ENCODE peak calls at places on chromosomes 1 and 21, in five cellular contexts. X, D, Q, R and B are unnamed samples. For H3K9me3, the result is how much of the 10 kb centered on the place peaks cover.

GRCh38 chr1:27332536-27333281 is 9.1 kb upstream of the SYTL1 start:
- DNase-seq in X (no peak), D (peak), Q (peak), R (no peak), B (peak)

GRCh38 chr1:84164567-84165021 is 20.5 kb downstream of the PRKACB start:
- DNase-seq in X (no peak), D (no peak), Q (no peak), R (no peak), B (no peak)

GRCh38 chr1:235742914-235743599 is 93.5 kb upstream of the GNG4 start:
- DNase-seq in X (no peak), D (no peak), Q (no peak), R (no peak), B (no peak)

GRCh38 chr1:96968582-96969378 is 247.2 kb downstream of the PTBP2 start:
- DNase-seq in X (no peak), D (peak), Q (no peak), R (no peak), B (no peak)

GRCh38 chr1:117213046-117213445 is 2.3 kb upstream of the VTCN1 start:
- DNase-seq in X (no peak), D (no peak), Q (no peak), R (no peak), B (no peak)

GRCh38 chr1:156149374-156150106 is 3.8 kb upstream of the SEMA4A start:
- DNase-seq in X (no peak), D (no peak), Q (no peak), R (no peak), B (no peak)

GRCh38 chr21:36499578-36500471 is 19.9 kb upstream of the CLDN14 start:
- DNase-seq in X (no peak), D (no peak), Q (no peak), R (peak), B (no peak)

GRCh38 chr1:181936768-181937581 is 124.5 kb downstream of the ZNF648 start:
- DNase-seq in X (peak), D (peak), Q (no peak), R (no peak), B (no peak)

GRCh38 chr1:223079498-223079897 is 63.5 kb downstream of the TLR5 start:
- DNase-seq in X (no peak), D (no peak), Q (no peak), R (no peak), B (no peak)

GRCh38 chr1:204714861-204715511 is 29.4 kb upstream of the LRRN2 start:
- DNase-seq in X (no peak), D (peak), Q (no peak), R (no peak), B (no peak)

GRCh38 chr1:86856196-86856595 is 57.7 kb downstream of the SELENOF start:
- DNase-seq in X (no peak), D (no peak), Q (no peak), R (no peak), B (no peak)

GRCh38 chr1:2939041-2939552 is 82.2 kb upstream of the ACTRT2 start:
- DNase-seq in X (no peak), D (no peak), Q (no peak), R (no peak), B (no peak)

GRCh38 chr1:2940178-2940577 is 81.1 kb upstream of the ACTRT2 start:
- DNase-seq in X (no peak), D (no peak), Q (no peak), R (no peak), B (no peak)

GRCh38 chr1:2941907-2942306 is 79.4 kb upstream of the ACTRT2 start:
- DNase-seq in X (no peak), D (no peak), Q (no peak), R (no peak), B (no peak)

GRCh38 chr1:2942410-2942809 is 78.9 kb upstream of the ACTRT2 start:
- DNase-seq in X (no peak), D (no peak), Q (no peak), R (no peak), B (no peak)

DNA sequence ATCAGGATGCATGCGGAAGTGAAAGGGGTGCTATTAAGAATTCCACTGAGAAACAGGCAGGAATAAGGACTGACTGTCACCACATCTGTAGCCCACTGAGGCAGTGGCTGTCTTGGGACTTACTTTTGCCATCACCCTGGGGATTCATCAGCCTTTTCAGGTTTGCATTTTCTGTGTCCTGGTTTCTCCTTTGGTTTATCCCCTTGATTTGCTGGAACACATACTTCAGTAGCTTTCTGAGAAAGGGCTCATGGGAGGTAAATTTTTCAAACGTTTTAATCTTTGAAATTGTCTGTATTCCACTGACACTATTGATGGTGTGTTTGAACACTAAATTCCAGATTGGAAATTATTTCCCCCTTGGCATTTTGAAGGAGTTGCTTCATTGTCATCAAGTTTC is 80.2 kb upstream of the ACTRT2 start:
- DNase-seq in X (no peak), D (no peak), Q (no peak), R (no peak), B (no peak)
- H3K9me3 ChIP-seq in X (under half), D (under half), Q (under half), R (under half), B (under half)

DNA sequence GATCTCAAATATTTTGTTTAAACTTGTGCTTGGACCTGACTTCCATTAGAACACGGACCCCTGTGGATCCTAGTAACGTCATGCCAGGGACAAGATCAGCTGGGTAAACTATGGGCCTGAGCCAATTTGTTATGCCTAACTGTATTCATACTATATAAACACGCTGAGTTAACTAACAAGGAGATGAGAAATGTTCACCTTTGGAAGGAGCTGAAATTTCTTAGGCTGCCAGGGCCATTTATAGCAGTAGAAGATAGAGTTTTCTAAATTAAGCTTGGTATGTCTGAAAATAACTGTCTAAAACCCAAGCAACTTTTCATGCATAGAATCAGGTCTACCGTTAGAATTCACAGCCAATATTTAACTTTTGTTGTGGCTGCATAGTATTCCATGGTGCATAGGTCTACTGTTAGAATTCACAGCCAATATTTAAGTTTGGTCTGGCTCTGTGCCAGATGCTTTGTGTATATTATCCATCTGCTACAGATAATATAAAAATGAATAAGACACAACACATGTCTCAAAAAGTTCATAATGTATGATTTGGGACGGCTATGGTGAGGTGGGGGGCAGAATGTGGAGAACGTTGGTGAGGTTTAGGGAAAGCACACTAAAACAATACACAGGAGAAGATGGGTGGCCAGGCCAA is 61.5 kb downstream of the NMNAT2 start:
- DNase-seq in X (no peak), D (no peak), Q (no peak), R (no peak), B (no peak)
- H3K9me3 ChIP-seq in X (under half), D (under half), Q (under half), R (under half), B (under half)

DNA sequence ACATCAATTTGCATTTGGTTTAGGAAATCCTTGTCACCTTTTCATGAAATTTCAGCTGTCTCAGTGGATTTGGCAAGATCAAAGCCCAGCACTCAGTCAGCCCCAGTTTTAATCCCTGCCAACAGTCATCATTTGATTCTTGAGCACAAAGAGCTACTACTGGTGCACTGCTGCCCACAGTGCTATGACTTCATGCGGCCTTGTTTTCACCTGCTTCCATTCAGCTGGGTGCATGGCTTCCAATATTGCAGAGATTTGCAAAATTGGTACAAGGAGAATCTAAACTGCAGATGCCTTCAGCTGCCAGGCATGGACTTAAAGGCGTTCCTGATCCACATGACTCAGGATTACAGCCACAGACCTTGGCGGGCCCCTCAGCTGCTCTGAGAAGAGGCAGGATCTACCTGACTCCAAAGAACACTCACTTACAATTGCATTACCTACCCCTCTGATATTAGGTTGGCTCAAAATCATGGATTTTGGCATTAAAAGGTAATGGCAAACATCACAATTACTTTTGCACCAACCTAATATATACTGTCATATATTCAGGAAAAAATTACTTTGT is 259.1 kb downstream of the DSCAM start:
- DNase-seq in X (no peak), D (no peak), Q (no peak), R (no peak), B (no peak)
- H3K9me3 ChIP-seq in X (under half), D (under half), Q (under half), R (under half), B (under half)

GRCh38 chr21:27569091-27569490 is 602.2 kb upstream of the ADAMTS5 start:
- DNase-seq in X (no peak), D (no peak), Q (no peak), R (no peak), B (no peak)

GRCh38 chr21:27566521-27566920 is 599.6 kb upstream of the ADAMTS5 start:
- DNase-seq in X (no peak), D (no peak), Q (no peak), R (no peak), B (no peak)

GRCh38 chr21:27562303-27562702 is 595.4 kb upstream of the ADAMTS5 start:
- DNase-seq in X (no peak), D (no peak), Q (no peak), R (no peak), B (no peak)

GRCh38 chr21:27564684-27565280 is 597.9 kb upstream of the ADAMTS5 start:
- DNase-seq in X (no peak), D (peak), Q (no peak), R (peak), B (no peak)

GRCh38 chr21:27565418-27565817 is 598.5 kb upstream of the ADAMTS5 start:
- DNase-seq in X (no peak), D (no peak), Q (no peak), R (no peak), B (no peak)
- H3K9me3 ChIP-seq in X (under half), D (under half), Q (under half), R (under half), B (under half)